ENCODE peak calls at places on chromosomes 16 and 17, in ten cellular contexts. M is uterus, T is pancreas, W is A549, A is testis, G is psoas muscle, V is left ventricle myocardium inferior, Z is thyroid gland, C is stomach, Y is H9. H is an unnamed sample. For H3K4me1, the result is how much of the 10 kb centered on the place peaks cover.

GRCh38 chr17:47316316-47316715 is 7.4 kb upstream of the EFCAB13 start:
- DNase-seq in M (no peak), T (no peak), W (no peak), A (no peak), G (no peak), V (no peak), Z (no peak), C (no peak), Y (no peak), H (no peak)

GRCh38 chr16:89602952-89603590 is 10.4 kb upstream of the DPEP1 start:
- DNase-seq in M (no peak), T (no peak), W (no peak), A (no peak), G (no peak), V (no peak), Z (no peak), C (no peak), Y (no peak), H (no peak)

GRCh38 chr17:72761893-72762622 is 330.4 kb downstream of the SLC39A11 start:
- DNase-seq in M (no peak), T (no peak), W (no peak), A (no peak), G (no peak), V (no peak), Z (no peak), C (no peak), Y (no peak), H (no peak)

GRCh38 chr17:332023-332422 is 20.6 kb downstream of the RPH3AL start:
- DNase-seq in M (no peak), T (no peak), W (no peak), A (no peak), G (peak), V (no peak), Z (no peak), C (no peak), Y (no peak), H (peak)

GRCh38 chr16:7456221-7456620 is 123.6 kb downstream of the RBFOX1 start:
- DNase-seq in M (no peak), T (no peak), W (no peak), A (no peak), G (no peak), V (no peak), Z (no peak), C (no peak), Y (no peak), H (no peak)

GRCh38 chr16:733382-734207 is 6.7 kb downstream of the HAGHL start:
- DNase-seq in M (peak), T (peak), W (no peak), A (no peak), G (no peak), V (no peak), Z (no peak), C (no peak), Y (no peak), H (no peak)

GRCh38 chr17:81867123-81867951 is 3.8 kb downstream of the ARHGDIA start:
- DNase-seq in M (no peak), T (no peak), W (no peak), A (peak), G (no peak), V (no peak), Z (no peak), C (peak), Y (peak), H (peak)

GRCh38 chr17:80622170-80622466 is 77.5 kb downstream of the RPTOR start:
- DNase-seq in M (no peak), T (no peak), W (no peak), A (no peak), G (no peak), V (no peak), Z (no peak), C (no peak), Y (no peak), H (peak)

GRCh38 chr17:44758414-44759095 is at the start of gene ADAM11:
- DNase-seq in M (no peak), T (no peak), W (peak), A (no peak), G (no peak), V (no peak), Z (no peak), C (no peak), Y (peak), H (no peak)

GRCh38 chr16:73290258-73290657 is 242.3 kb upstream of the ZFHX3 start:
- DNase-seq in M (no peak), T (no peak), W (no peak), A (no peak), G (no peak), V (no peak), Z (no peak), C (no peak), Y (no peak), H (no peak)

GRCh38 chr17:79045830-79046500 is 22.0 kb downstream of the C1QTNF1 start:
- DNase-seq in M (peak), T (no peak), W (peak), A (peak), G (peak), V (peak), Z (peak), C (peak), Y (peak), H (peak)

GRCh38 chr16:54407596-54407995 is 121.0 kb upstream of the IRX3 start:
- DNase-seq in M (no peak), T (no peak), W (no peak), A (no peak), G (no peak), V (no peak), Z (no peak), C (no peak), Y (no peak), H (no peak)

GRCh38 chr16:21590287-21590686 is 9.1 kb upstream of the METTL9 start:
- DNase-seq in M (no peak), T (no peak), W (no peak), A (no peak), G (no peak), V (no peak), Z (no peak), C (no peak), Y (no peak), H (no peak)

GRCh38 chr16:23286131-23286532 is 16.0 kb upstream of the SCNN1B start:
- DNase-seq in M (no peak), T (no peak), W (no peak), A (no peak), G (no peak), V (no peak), Z (no peak), C (no peak), Y (no peak), H (no peak)

GRCh38 chr17:2545393-2545792 is 33.7 kb upstream of the METTL16 start:
- DNase-seq in M (no peak), T (no peak), W (no peak), A (no peak), G (no peak), V (peak), Z (peak), C (peak), Y (no peak), H (peak)

GRCh38 chr16:252366-253337 is 18.0 kb downstream of the FAM234A start:
- DNase-seq in M (no peak), T (no peak), W (no peak), A (no peak), G (no peak), V (no peak), Z (no peak), C (no peak), Y (no peak), H (no peak)

GRCh38 chr16:21159281-21159951 is 942 bp downstream of the LDAF1 start:
- DNase-seq in M (peak), T (peak), W (no peak), A (peak), G (peak), V (peak), Z (peak), C (peak), Y (peak), H (peak)

GRCh38 chr16:30984669-30985400 is at the start of gene HSD3B7:
- DNase-seq in M (peak), T (peak), W (peak), A (peak), G (peak), V (peak), Z (peak), C (peak), Y (peak), H (peak)

GRCh38 chr17:72392056-72393010 is 271.5 kb downstream of the SOX9 start:
- DNase-seq in M (no peak), T (no peak), W (no peak), A (no peak), G (no peak), V (no peak), Z (peak), C (no peak), Y (no peak), H (no peak)

GRCh38 chr17:50458290-50458689 is 10.4 kb downstream of the CHAD start:
- DNase-seq in M (no peak), T (no peak), W (no peak), A (no peak), G (no peak), V (no peak), Z (no peak), C (no peak), Y (no peak), H (no peak)

GRCh38 chr17:72411124-72411563 is 290.3 kb downstream of the SOX9 start:
- DNase-seq in M (no peak), T (peak), W (no peak), A (no peak), G (no peak), V (no peak), Z (no peak), C (no peak), Y (no peak), H (no peak)

GRCh38 chr17:47980516-47980915 is 9.6 kb downstream of the CDK5RAP3 start:
- DNase-seq in M (no peak), T (no peak), W (no peak), A (no peak), G (no peak), V (no peak), Z (no peak), C (no peak), Y (no peak), H (peak)

GRCh38 chr17:65561394-65562205 is at the start of gene AXIN2:
- DNase-seq in M (peak), T (peak), W (peak), A (peak), G (peak), V (peak), Z (peak), C (peak), Y (peak), H (peak)

GRCh38 chr16:11946433-11946832 is 4.6 kb upstream of the NPIPB2 start:
- DNase-seq in M (no peak), T (no peak), W (no peak), A (no peak), G (no peak), V (no peak), Z (no peak), C (no peak), Y (no peak), H (no peak)

GRCh38 chr17:78781339-78782304 is at the start of gene CYTH1:
- DNase-seq in M (peak), T (peak), W (no peak), A (peak), G (peak), V (peak), Z (peak), C (peak), Y (peak), H (peak)

GRCh38 chr17:31256936-31257335 is 40.1 kb downstream of the OMG start:
- DNase-seq in M (no peak), T (no peak), W (no peak), A (no peak), G (no peak), V (no peak), Z (no peak), C (no peak), Y (no peak), H (no peak)

GRCh38 chr16:24015923-24016322 is 180.1 kb downstream of the PRKCB start:
- DNase-seq in M (no peak), T (no peak), W (peak), A (no peak), G (no peak), V (no peak), Z (no peak), C (no peak), Y (no peak), H (no peak)

GRCh38 chr17:81398170-81398854 is 3.1 kb downstream of the BAHCC1 start:
- DNase-seq in M (no peak), T (no peak), W (peak), A (no peak), G (peak), V (peak), Z (peak), C (no peak), Y (peak), H (no peak)

GRCh38 chr16:15643453-15644305 is 725 bp upstream of the MARF1 start:
- DNase-seq in M (peak), T (no peak), W (peak), A (peak), G (no peak), V (no peak), Z (peak), C (no peak), Y (no peak), H (peak)

GRCh38 chr16:80707686-80708085 is 96.7 kb downstream of the CDYL2 start:
- DNase-seq in M (no peak), T (no peak), W (no peak), A (no peak), G (no peak), V (no peak), Z (no peak), C (no peak), Y (no peak), H (no peak)

GRCh38 chr17:17062866-17063265 is 20.6 kb downstream of the MPRIP start:
- DNase-seq in M (no peak), T (no peak), W (no peak), A (no peak), G (no peak), V (no peak), Z (peak), C (no peak), Y (peak), H (no peak)

GRCh38 chr16:52480237-52480636 is 66.7 kb downstream of the TOX3 start:
- DNase-seq in M (no peak), T (no peak), W (no peak), A (no peak), G (no peak), V (no peak), Z (no peak), C (no peak), Y (no peak), H (no peak)

GRCh38 chr17:77935121-77935571 is 23.4 kb upstream of the TNRC6C start:
- DNase-seq in M (no peak), T (no peak), W (no peak), A (no peak), G (no peak), V (no peak), Z (no peak), C (no peak), Y (peak), H (no peak)

GRCh38 chr16:80027007-80027965 is 426.7 kb upstream of the MAF start:
- DNase-seq in M (peak), T (peak), W (peak), A (peak), G (peak), V (peak), Z (peak), C (peak), Y (peak), H (peak)

GRCh38 chr16:57801098-57801855 is 1.0 kb downstream of the KIFC3 start:
- DNase-seq in M (no peak), T (no peak), W (peak), A (no peak), G (peak), V (no peak), Z (peak), C (no peak), Y (no peak), H (no peak)

GRCh38 chr16:65842067-65842466 is 524.4 kb upstream of the CDH5 start:
- DNase-seq in M (no peak), T (no peak), W (no peak), A (no peak), G (no peak), V (no peak), Z (no peak), C (no peak), Y (no peak), H (no peak)

GRCh38 chr16:11149011-11149616 is 106.9 kb downstream of the SOCS1 start:
- DNase-seq in M (no peak), T (no peak), W (no peak), A (no peak), G (no peak), V (no peak), Z (no peak), C (no peak), Y (no peak), H (peak)

GRCh38 chr16:25161753-25162152 is 50.2 kb downstream of the LCMT1 start:
- DNase-seq in M (no peak), T (no peak), W (no peak), A (no peak), G (no peak), V (no peak), Z (no peak), C (no peak), Y (no peak), H (no peak)
- H3K4me1 ChIP-seq in M (under half), T (under half), W (under half), A (under half), G (under half), V (under half), Z (under half), C (under half), Y (under half), H (under half)

GRCh38 chr17:34979153-34979552 is 1.2 kb upstream of the LIG3 start:
- DNase-seq in M (no peak), T (no peak), W (no peak), A (no peak), G (no peak), V (no peak), Z (no peak), C (no peak), Y (no peak), H (no peak)
- H3K27ac ChIP-seq in M (no peak), T (no peak), W (peak), A (no peak), G (peak), V (peak), Z (no peak), C (no peak), Y (no peak), H (no peak)

GRCh38 chr16:29814592-29814991 is 1.4 kb upstream of the PAGR1 start:
- DNase-seq in M (no peak), T (no peak), W (no peak), A (no peak), G (no peak), V (no peak), Z (no peak), C (no peak), Y (no peak), H (peak)

GRCh38 chr16:29815793-29816693 is at the start of gene PAGR1:
- DNase-seq in M (peak), T (peak), W (peak), A (peak), G (peak), V (peak), Z (peak), C (peak), Y (peak), H (peak)

GRCh38 chr16:29815032-29815721 is 775 bp upstream of the PAGR1 start:
- DNase-seq in M (peak), T (peak), W (no peak), A (peak), G (peak), V (peak), Z (peak), C (no peak), Y (no peak), H (no peak)

GRCh38 chr16:29818082-29818481 is 2.1 kb downstream of the PAGR1 start:
- DNase-seq in M (no peak), T (no peak), W (no peak), A (no peak), G (no peak), V (no peak), Z (no peak), C (no peak), Y (no peak), H (no peak)

DNA sequence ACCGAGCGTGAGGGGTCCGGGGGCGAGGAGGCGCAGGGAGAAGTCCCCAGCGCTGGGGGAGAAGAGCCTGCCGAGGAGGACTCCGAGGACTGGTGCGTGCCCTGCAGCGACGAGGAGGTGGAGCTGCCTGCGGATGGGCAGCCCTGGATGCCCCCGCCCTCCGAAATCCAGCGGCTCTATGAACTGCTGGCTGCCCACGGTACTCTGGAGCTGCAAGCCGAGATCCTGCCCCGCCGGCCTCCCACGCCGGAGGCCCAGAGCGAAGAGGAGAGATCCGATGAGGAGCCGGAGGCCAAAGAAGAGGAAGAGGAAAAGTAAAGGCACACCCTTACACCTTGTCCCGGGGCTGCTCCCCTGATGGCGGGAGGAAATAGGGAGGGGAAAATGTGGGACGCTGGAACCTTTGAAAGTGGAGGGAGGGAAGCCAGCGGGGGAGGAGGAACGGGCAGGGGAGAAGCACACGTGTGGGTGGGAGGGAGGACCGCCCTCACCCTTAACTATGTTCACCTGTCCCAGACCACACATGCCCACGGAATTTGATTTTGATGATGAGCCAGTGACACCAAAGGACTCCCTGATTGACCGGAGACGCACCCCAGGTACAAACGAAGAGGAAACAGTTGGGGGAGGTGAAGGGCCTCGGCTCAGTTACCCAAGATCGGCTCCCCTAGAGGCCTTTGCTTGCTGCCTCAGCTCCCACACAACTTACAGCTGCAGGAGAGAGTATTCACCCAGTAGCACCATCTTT is 916 bp downstream of the PAGR1 start:
- DNase-seq in M (peak), T (peak), W (peak), A (peak), G (peak), V (peak), Z (peak), C (peak), Y (peak), H (peak)
- H3K4me1 ChIP-seq in M (under half), T (under half), W (under half), A (half or more), G (under half), V (half or more), Z (under half), C (half or more), Y (under half), H (under half)

GRCh38 chr17:43069368-43069898 is 44.4 kb downstream of the RND2 start:
- DNase-seq in M (no peak), T (no peak), W (no peak), A (no peak), G (no peak), V (no peak), Z (no peak), C (no peak), Y (no peak), H (no peak)

GRCh38 chr17:43070257-43070656 is 45.2 kb downstream of the RND2 start:
- DNase-seq in M (no peak), T (no peak), W (no peak), A (no peak), G (no peak), V (no peak), Z (no peak), C (no peak), Y (no peak), H (no peak)

GRCh38 chr17:43070872-43071271 is 45.8 kb downstream of the RND2 start:
- DNase-seq in M (no peak), T (no peak), W (no peak), A (no peak), G (no peak), V (no peak), Z (no peak), C (no peak), Y (no peak), H (no peak)

GRCh38 chr17:43068570-43069367 is 43.7 kb downstream of the RND2 start:
- DNase-seq in M (no peak), T (no peak), W (no peak), A (no peak), G (no peak), V (no peak), Z (no peak), C (no peak), Y (no peak), H (peak)
- H3K27ac ChIP-seq in M (no peak), T (no peak), W (no peak), A (no peak), G (no peak), V (peak), Z (peak), C (no peak), Y (no peak), H (no peak)

GRCh38 chr16:87369796-87370719 is 13.5 kb downstream of the FBXO31 start:
- DNase-seq in M (no peak), T (no peak), W (no peak), A (no peak), G (peak), V (peak), Z (no peak), C (no peak), Y (no peak), H (no peak)

GRCh38 chr16:87368029-87368765 is 15.4 kb downstream of the FBXO31 start:
- DNase-seq in M (no peak), T (no peak), W (no peak), A (no peak), G (peak), V (no peak), Z (no peak), C (no peak), Y (no peak), H (no peak)

GRCh38 chr16:87371261-87371866 is 12.2 kb downstream of the FBXO31 start:
- DNase-seq in M (no peak), T (no peak), W (no peak), A (no peak), G (peak), V (no peak), Z (no peak), C (no peak), Y (no peak), H (peak)

GRCh38 chr16:87367556-87367955 is 16.0 kb downstream of the FBXO31 start:
- DNase-seq in M (no peak), T (no peak), W (no peak), A (no peak), G (peak), V (no peak), Z (no peak), C (no peak), Y (no peak), H (no peak)

GRCh38 chr16:87369117-87369775 is 14.3 kb downstream of the FBXO31 start:
- DNase-seq in M (no peak), T (no peak), W (no peak), A (no peak), G (peak), V (no peak), Z (no peak), C (no peak), Y (no peak), H (no peak)
- H3K4me1 ChIP-seq in M (under half), T (under half), W (under half), A (under half), G (half or more), V (half or more), Z (under half), C (half or more), Y (under half), H (under half)

H was measured in adrenal gland.